ENCODE peak calls at places on chromosomes 3 and 15, in nine cellular contexts. J, A, Q, V, K, D, N, O and F are unnamed samples.
A peak's percentile ranks its signal among the peaks of the same experiment; 100 is the strongest.

GRCh38 chr3:4866841-4867240 is 112.4 kb upstream of the BHLHE40 start:
- DNase-seq in J (no peak), A (no peak), N (no peak), O (peak; percentile 29), D (no peak), Q (peak; percentile 25), V (peak; percentile 55), K (no peak), F (no peak)

GRCh38 chr15:23437146-23437545 is 9.9 kb downstream of the GOLGA6L2 start:
- DNase-seq in J (no peak), K (no peak), V (no peak), D (no peak), A (no peak), N (no peak), O (no peak), Q (no peak), F (no peak)

GRCh38 chr3:172307143-172307560 is 141.1 kb downstream of the GHSR start:
- DNase-seq in K (no peak), A (no peak), Q (peak; percentile 49), O (peak; percentile 22), J (peak; percentile 76), N (no peak), V (peak; percentile 86), D (no peak), F (no peak)

GRCh38 chr15:66252411-66253295 is 897 bp downstream of the MEGF11 start:
- DNase-seq in Q (peak; percentile 50), K (no peak), O (peak; percentile 53), J (peak; percentile 9), N (no peak), V (peak; percentile 29), A (peak; percentile 67), D (peak; percentile 64), F (no peak)

GRCh38 chr3:108554913-108555571 is 34.2 kb downstream of the CIP2A start:
- DNase-seq in K (no peak), N (no peak), V (no peak), D (no peak), A (no peak), J (no peak), Q (no peak), O (no peak), F (no peak)

GRCh38 chr3:170154084-170154483 is 27.4 kb downstream of the PHC3 start:
- DNase-seq in O (peak; percentile 21), A (no peak), K (peak; percentile 2), J (no peak), V (no peak), D (no peak), Q (no peak), N (no peak), F (no peak)

GRCh38 chr15:73949496-73949895 is 23.2 kb downstream of the LOXL1 start:
- DNase-seq in Q (no peak), D (peak; percentile 28), N (no peak), J (no peak), K (no peak), A (no peak), O (no peak), V (no peak), F (no peak)

GRCh38 chr15:76432604-76433003 is 96.0 kb downstream of the ISL2 start:
- DNase-seq in N (no peak), D (no peak), K (no peak), J (no peak), A (no peak), V (no peak), O (no peak), Q (no peak), F (no peak)

GRCh38 chr3:152241142-152242067 is 27.3 kb upstream of the MBNL1 start:
- DNase-seq in Q (peak; percentile 57), A (no peak), V (peak; percentile 31), N (no peak), D (no peak), O (peak; percentile 42), K (no peak), J (no peak), F (no peak)

GRCh38 chr3:149466192-149466591 is 8.3 kb upstream of the TM4SF4 start:
- DNase-seq in O (peak; percentile 45), V (peak; percentile 50), J (peak; percentile 84), D (no peak), N (no peak), K (peak; percentile 67), Q (peak; percentile 92), A (no peak), F (peak; percentile 64)

GRCh38 chr3:135990903-135991302 is 25.4 kb downstream of the PPP2R3A start:
- DNase-seq in N (no peak), V (no peak), Q (no peak), K (no peak), D (no peak), O (no peak), J (no peak), A (no peak), F (no peak)

DNA sequence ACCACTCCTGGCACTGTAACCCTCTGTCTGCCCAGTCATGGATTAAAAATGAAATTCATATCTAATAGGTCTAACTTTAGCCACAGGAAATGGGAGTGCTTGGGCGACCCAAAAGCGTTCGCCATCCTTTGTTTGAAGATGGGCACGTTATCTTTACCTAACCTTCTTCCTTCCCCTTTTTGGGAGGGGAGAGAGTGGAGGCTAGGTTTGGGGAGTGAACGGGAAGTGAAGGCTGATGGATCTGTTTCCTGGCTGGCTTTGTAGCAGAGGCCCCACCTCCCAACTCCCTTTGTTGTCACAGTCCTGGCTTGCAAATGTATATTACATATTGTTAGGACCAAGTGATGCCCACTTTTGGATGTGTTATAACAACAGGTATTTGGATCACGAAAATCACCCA is 98.1 kb upstream of the ARHGEF3 start:
- DNase-seq in V (no peak), D (no peak), A (no peak), O (no peak), J (no peak), Q (no peak), N (no peak), K (no peak), F (no peak)
- TF ChIP-seq CTCF in V (no peak), D (no peak), A (no peak), O (no peak), J (no peak), Q (no peak), N (no peak), K (no peak), F (no peak)

GRCh38 chr3:53495091-53495517 is 693 bp downstream of the CACNA1D start:
- DNase-seq in Q (no peak), J (no peak), V (no peak), O (no peak), N (no peak), K (no peak), A (no peak), D (no peak), F (no peak)

GRCh38 chr3:53493997-53494791 is at the start of gene CACNA1D:
- DNase-seq in N (no peak), V (peak; percentile 31), K (no peak), J (no peak), D (peak; percentile 74), O (no peak), A (peak; percentile 71), Q (peak; percentile 6), F (no peak)

GRCh38 chr3:53493618-53493996 is 804 bp upstream of the CACNA1D start:
- DNase-seq in Q (no peak), N (no peak), O (no peak), V (no peak), K (no peak), J (no peak), A (no peak), D (no peak), F (no peak)

GRCh38 chr3:53496984-53497383 is 2.6 kb downstream of the CACNA1D start:
- DNase-seq in N (no peak), O (no peak), Q (no peak), A (no peak), J (no peak), D (no peak), K (no peak), V (no peak), F (no peak)

DNA sequence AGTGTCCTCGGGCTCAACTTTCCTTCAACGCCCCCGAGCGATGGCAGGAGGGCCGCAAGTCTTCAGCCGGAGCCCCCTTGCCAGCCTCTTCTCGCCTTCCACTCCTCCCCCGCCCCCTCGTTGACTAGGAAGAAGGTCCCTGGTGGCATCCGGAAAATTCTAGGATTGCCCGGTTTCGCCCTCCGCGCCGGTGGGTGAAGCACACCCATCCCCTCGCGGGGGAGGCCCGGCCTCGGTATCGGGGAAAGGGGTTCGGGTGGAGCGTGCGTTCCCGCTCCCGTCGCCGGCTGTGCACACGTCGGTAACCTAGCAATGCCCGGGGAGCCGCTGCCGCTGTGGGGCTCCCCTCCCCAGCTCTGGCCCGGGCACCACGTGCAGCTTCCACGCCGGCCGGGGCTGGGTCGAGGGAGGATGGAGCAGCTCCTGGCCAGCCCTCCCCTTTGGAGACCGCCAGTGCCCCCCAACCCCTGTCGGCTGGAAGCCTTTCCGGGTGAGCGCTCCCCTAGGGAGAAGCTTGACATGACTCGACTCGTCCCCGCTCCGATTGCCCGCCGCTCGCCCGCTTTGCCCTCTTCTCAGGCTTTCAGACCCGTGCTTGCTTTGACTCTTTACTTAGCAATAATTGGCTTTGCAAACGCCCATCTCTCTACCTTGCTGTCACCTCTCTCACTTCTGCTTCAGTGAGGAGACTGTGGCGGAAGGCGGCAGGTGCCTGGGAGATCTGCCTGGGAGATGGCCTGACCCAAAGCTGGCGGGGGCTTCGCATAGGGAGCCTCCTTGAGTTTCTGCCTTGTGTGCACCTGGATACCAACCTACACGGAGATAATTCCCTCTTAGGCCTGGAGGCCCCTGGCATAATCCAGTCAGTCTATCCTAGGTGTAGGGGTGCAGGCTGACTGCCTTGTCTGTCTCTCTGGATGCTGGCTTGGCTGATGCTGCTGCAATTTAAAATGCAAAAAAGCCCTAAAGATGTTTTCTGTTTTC is 1.4 kb downstream of the CACNA1D start:
- DNase-seq in D (no peak), A (peak; percentile 30), Q (no peak), K (no peak), O (no peak), V (no peak), N (no peak), J (no peak), F (no peak)
- H3K4me3 ChIP-seq in D (peak overlapping the region; percentile 57), A (peak overlapping the region; percentile 48), Q (peak overlapping the region; percentile 43), K (no peak overlapping the region), O (no peak overlapping the region), V (peak overlapping the region; percentile 48), N (no peak overlapping the region), J (peak overlapping the region; percentile 34), F (peak overlapping the region; percentile 34)

GRCh38 chr15:96732704-96733103 is 402.2 kb downstream of the NR2F2 start:
- DNase-seq in O (no peak), A (no peak), D (no peak), N (no peak), Q (no peak), J (peak; percentile 13), K (no peak), V (no peak), F (no peak)

GRCh38 chr15:96728591-96728990 is 398.1 kb downstream of the NR2F2 start:
- DNase-seq in A (no peak), D (no peak), V (no peak), N (no peak), J (no peak), K (no peak), Q (peak; percentile 3), O (no peak), F (no peak)
- H3K27me3 ChIP-seq in A (no peaks in the 10 kb centered on the region), D (no peaks in the 10 kb centered on the region), V (no peaks in the 10 kb centered on the region), N (no peaks in the 10 kb centered on the region), J (no peaks in the 10 kb centered on the region), K (no peaks in the 10 kb centered on the region), Q (no peaks in the 10 kb centered on the region), O (peaks cover 10% of the 10 kb centered on the region), F (no peaks in the 10 kb centered on the region)

DNA sequence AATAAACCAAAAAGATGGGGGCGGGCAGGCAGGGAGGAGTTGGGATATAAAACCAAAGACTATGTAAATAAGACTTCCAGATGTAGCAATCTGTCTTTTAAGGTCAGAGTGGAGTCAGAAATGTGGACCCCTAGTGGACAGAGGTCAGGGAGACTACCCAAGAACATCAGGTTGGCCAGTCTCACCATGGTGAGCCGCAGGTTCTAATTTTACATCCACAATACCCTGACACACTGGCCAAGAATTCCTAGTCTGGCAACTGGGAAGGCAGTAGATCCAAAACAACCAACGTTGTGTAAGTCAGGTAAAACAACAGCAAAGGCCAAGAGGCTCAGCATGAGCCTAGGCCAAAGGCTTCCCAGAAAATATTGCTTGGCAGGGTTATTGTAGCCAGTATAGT is 203.4 kb downstream of the FOXP1 start:
- DNase-seq in N (no peak), J (no peak), K (no peak), V (no peak), Q (no peak), A (no peak), O (no peak), D (no peak), F (no peak)
- TF ChIP-seq CTCF in N (peak; percentile 17), J (peak; percentile 39), K (no peak), V (no peak), Q (no peak), A (no peak), O (peak; percentile 41), D (no peak), F (peak; percentile 13)